ENCODE peak calls at places on chromosomes 4 and X, in ten cellular contexts. Q is stimulated activated CD8-positive, alpha-beta memory T cell treated with anti-CD3 and anti-CD28 coated beads, Interleukin-7, amount 100 ng/mL, for 24 hours; W is dermis blood vessel endothelial cell; H is left lung; C is K562; V is ascending aorta; R is activated CD4-positive, alpha-beta T cell treated with anti-CD3 and anti-CD28 coated beads for 48 hours; M is stimulated activated CD4-positive, alpha-beta T cell treated with anti-CD3 and anti-CD28 coated beads, Interleukin-2, amount 100 ng/mL, for 48 hours; X is ACHN; Y is NCI-H748 treated with DMSO at 0.1 percent for 48 hours. S is an unnamed sample.

GRCh38 chr4:4875147-4875546 is 15.7 kb downstream of the MSX1 start:
- DNase-seq in Q (no peak), W (no peak), H (no peak), C (no peak), V (no peak), R (no peak), M (no peak), X (no peak), Y (no peak), S (no peak)

GRCh38 chrX:47146121-47146935 is 1.3 kb downstream of the RBM10 start:
- DNase-seq in Q (no peak), W (no peak), H (no peak), C (no peak), V (no peak), R (no peak), M (no peak), X (no peak), Y (peak; percentile 8), S (no peak)

GRCh38 chr4:175813841-175814240 is 1.8 kb upstream of the GPM6A start:
- DNase-seq in Q (no peak), W (no peak), H (no peak), C (no peak), V (no peak), R (no peak), M (no peak), X (no peak), Y (no peak), S (no peak)

GRCh38 chr4:99806545-99806944 is 10.1 kb upstream of the DAPP1 start:
- DNase-seq in Q (no peak), W (no peak), H (no peak), C (no peak), V (no peak), R (no peak), M (no peak), X (no peak), Y (no peak), S (no peak)

GRCh38 chr4:152166567-152166966 is 369.3 kb downstream of the FBXW7 start:
- DNase-seq in Q (no peak), W (peak; percentile 13), H (no peak), C (peak; percentile 23), V (no peak), R (no peak), M (no peak), X (no peak), Y (no peak), S (no peak)

GRCh38 chrX:3017492-3017891 is 11.1 kb downstream of the ARSH start:
- DNase-seq in Q (no peak), W (no peak), H (no peak), C (no peak), V (no peak), R (no peak), M (no peak), X (no peak), Y (no peak), S (no peak)

GRCh38 chrX:2147928-2148327 is 352.8 kb downstream of the DHRSX start:
- DNase-seq in Q (no peak), W (no peak), H (no peak), C (no peak), V (no peak), R (no peak), M (no peak), X (no peak), Y (no peak), S (no peak)

GRCh38 chrX:87299563-87300160 is 217.9 kb upstream of the KLHL4 start:
- DNase-seq in Q (no peak), W (peak; percentile 41), H (no peak), C (peak; percentile 8), V (no peak), R (no peak), M (no peak), X (peak; percentile 16), Y (peak; percentile 9), S (peak; percentile 34)

GRCh38 chrX:48474127-48474526 is 1.9 kb upstream of the FTSJ1 start:
- DNase-seq in Q (no peak), W (peak; percentile 44), H (no peak), C (no peak), V (no peak), R (peak; percentile 34), M (no peak), X (peak; percentile 19), Y (no peak), S (no peak)

GRCh38 chr4:121375262-121375661 is 5.6 kb downstream of the QRFPR start:
- DNase-seq in Q (no peak), W (no peak), H (no peak), C (no peak), V (no peak), R (no peak), M (no peak), X (peak; percentile 63), Y (no peak), S (no peak)

GRCh38 chr4:174520655-174521054 is 1.6 kb downstream of the HPGD start:
- DNase-seq in Q (no peak), W (no peak), H (no peak), C (no peak), V (no peak), R (no peak), M (no peak), X (no peak), Y (no peak), S (no peak)

GRCh38 chr4:8316911-8317351 is 47.4 kb downstream of the HTRA3 start:
- DNase-seq in Q (no peak), W (no peak), H (no peak), C (no peak), V (peak; percentile 3), R (no peak), M (no peak), X (no peak), Y (no peak), S (no peak)

GRCh38 chr4:94419956-94420355 is 31.8 kb upstream of the PDLIM5 start:
- DNase-seq in Q (no peak), W (no peak), H (no peak), C (no peak), V (no peak), R (no peak), M (no peak), X (peak; percentile 14), Y (no peak), S (no peak)

GRCh38 chr4:169122405-169122804 is 112.3 kb upstream of the CBR4 start:
- DNase-seq in Q (no peak), W (no peak), H (no peak), C (no peak), V (no peak), R (no peak), M (no peak), X (no peak), Y (no peak), S (no peak)

GRCh38 chrX:42930951-42931350 is 153.0 kb upstream of the PPP1R2C start:
- DNase-seq in Q (no peak), W (no peak), H (no peak), C (no peak), V (no peak), R (no peak), M (no peak), X (no peak), Y (no peak), S (no peak)

S was measured in midbrain.